ENCODE peak calls at places on chromosomes 4 and X, in nine cellular contexts. One of them, this sample, is unnamed.

GRCh38 chrX:47566841-47567240 is 5.8 kb downstream of the ARAF start:
- DNase-seq in C1 segment of cervical spinal cord: no peak
- DNase-seq in NCI-H1092: no peak
- DNase-seq in uterus: no peak
- DNase-seq in heart right ventricle: no peak
- DNase-seq in kidney epithelial cell: no peak
- DNase-seq in lung: no peak
- DNase-seq in IMR-90: no peak
- DNase-seq in germinal center: no peak
- DNase-seq in this sample: no peak

GRCh38 chrX:118807151-118808017 is 16.2 kb upstream of the ZCCHC12 start:
- DNase-seq in C1 segment of cervical spinal cord: no peak
- DNase-seq in NCI-H1092: peak; percentile 12
- DNase-seq in uterus: peak; percentile 34
- DNase-seq in heart right ventricle: no peak
- DNase-seq in kidney epithelial cell: no peak
- DNase-seq in lung: no peak
- DNase-seq in IMR-90: peak; percentile 52
- DNase-seq in germinal center: no peak
- DNase-seq in this sample: no peak

GRCh38 chr4:105541420-105541819 is 11.0 kb upstream of the ARHGEF38 start:
- DNase-seq in C1 segment of cervical spinal cord: no peak
- DNase-seq in NCI-H1092: no peak
- DNase-seq in uterus: no peak
- DNase-seq in heart right ventricle: no peak
- DNase-seq in kidney epithelial cell: no peak
- DNase-seq in lung: no peak
- DNase-seq in IMR-90: no peak
- DNase-seq in germinal center: no peak
- DNase-seq in this sample: no peak

GRCh38 chr4:72606751-72607150 is 37.7 kb upstream of the ADAMTS3 start:
- DNase-seq in C1 segment of cervical spinal cord: no peak
- DNase-seq in NCI-H1092: no peak
- DNase-seq in uterus: no peak
- DNase-seq in heart right ventricle: no peak
- DNase-seq in kidney epithelial cell: no peak
- DNase-seq in lung: no peak
- DNase-seq in IMR-90: no peak
- DNase-seq in germinal center: no peak
- DNase-seq in this sample: no peak

GRCh38 chrX:69163936-69164741 is 1.1 kb downstream of the PJA1 start:
- DNase-seq in C1 segment of cervical spinal cord: peak; percentile 5
- DNase-seq in NCI-H1092: peak; percentile 31
- DNase-seq in uterus: peak; percentile 31
- DNase-seq in heart right ventricle: peak; percentile 37
- DNase-seq in kidney epithelial cell: no peak
- DNase-seq in lung: no peak
- DNase-seq in IMR-90: no peak
- DNase-seq in germinal center: peak; percentile 51
- DNase-seq in this sample: no peak

GRCh38 chr4:152501846-152502536 is 33.9 kb downstream of the FBXW7 start:
- DNase-seq in C1 segment of cervical spinal cord: no peak
- DNase-seq in NCI-H1092: no peak
- DNase-seq in uterus: no peak
- DNase-seq in heart right ventricle: no peak
- DNase-seq in kidney epithelial cell: no peak
- DNase-seq in lung: no peak
- DNase-seq in IMR-90: peak; percentile 41
- DNase-seq in germinal center: no peak
- DNase-seq in this sample: no peak

GRCh38 chrX:40945366-40945713 is 139.9 kb upstream of the USP9X start:
- DNase-seq in C1 segment of cervical spinal cord: no peak
- DNase-seq in NCI-H1092: no peak
- DNase-seq in uterus: peak; percentile 62
- DNase-seq in heart right ventricle: no peak
- DNase-seq in kidney epithelial cell: peak; percentile 57
- DNase-seq in lung: no peak
- DNase-seq in IMR-90: peak; percentile 87
- DNase-seq in germinal center: no peak
- DNase-seq in this sample: no peak

GRCh38 chrX:129738466-129739308 is at the start of gene XPNPEP2:
- DNase-seq in C1 segment of cervical spinal cord: no peak
- DNase-seq in NCI-H1092: no peak
- DNase-seq in uterus: peak; percentile 41
- DNase-seq in heart right ventricle: peak; percentile 29
- DNase-seq in kidney epithelial cell: no peak
- DNase-seq in lung: no peak
- DNase-seq in IMR-90: peak; percentile 18
- DNase-seq in germinal center: no peak
- DNase-seq in this sample: peak; percentile 30

GRCh38 chr4:155672342-155672741 is 5.7 kb downstream of the GUCY1A1 start:
- DNase-seq in C1 segment of cervical spinal cord: no peak
- DNase-seq in NCI-H1092: no peak
- DNase-seq in uterus: no peak
- DNase-seq in heart right ventricle: no peak
- DNase-seq in kidney epithelial cell: no peak
- DNase-seq in lung: no peak
- DNase-seq in IMR-90: no peak
- DNase-seq in germinal center: no peak
- DNase-seq in this sample: no peak

GRCh38 chrX:149185087-149185486 is 320.0 kb downstream of the IDS start:
- DNase-seq in C1 segment of cervical spinal cord: no peak
- DNase-seq in NCI-H1092: no peak
- DNase-seq in uterus: no peak
- DNase-seq in heart right ventricle: no peak
- DNase-seq in kidney epithelial cell: no peak
- DNase-seq in lung: no peak
- DNase-seq in IMR-90: no peak
- DNase-seq in germinal center: no peak
- DNase-seq in this sample: no peak

GRCh38 chrX:38859602-38860001 is 58.3 kb downstream of the MID1IP1 start:
- DNase-seq in C1 segment of cervical spinal cord: no peak
- DNase-seq in NCI-H1092: no peak
- DNase-seq in uterus: no peak
- DNase-seq in heart right ventricle: no peak
- DNase-seq in kidney epithelial cell: no peak
- DNase-seq in lung: no peak
- DNase-seq in IMR-90: peak; percentile 52
- DNase-seq in germinal center: no peak
- DNase-seq in this sample: no peak

GRCh38 chrX:118355225-118355920 is 9.5 kb downstream of the WDR44 start:
- DNase-seq in C1 segment of cervical spinal cord: no peak
- DNase-seq in NCI-H1092: no peak
- DNase-seq in uterus: no peak
- DNase-seq in heart right ventricle: no peak
- DNase-seq in kidney epithelial cell: no peak
- DNase-seq in lung: no peak
- DNase-seq in IMR-90: no peak
- DNase-seq in germinal center: no peak
- DNase-seq in this sample: no peak

GRCh38 chrX:18542131-18542530 is 116.7 kb downstream of the CDKL5 start:
- DNase-seq in C1 segment of cervical spinal cord: no peak
- DNase-seq in NCI-H1092: no peak
- DNase-seq in uterus: no peak
- DNase-seq in heart right ventricle: no peak
- DNase-seq in kidney epithelial cell: no peak
- DNase-seq in lung: no peak
- DNase-seq in IMR-90: no peak
- DNase-seq in germinal center: no peak
- DNase-seq in this sample: no peak

GRCh38 chrX:46941341-46941740 is 29.1 kb downstream of the JADE3 start:
- DNase-seq in C1 segment of cervical spinal cord: no peak
- DNase-seq in NCI-H1092: no peak
- DNase-seq in uterus: no peak
- DNase-seq in heart right ventricle: no peak
- DNase-seq in kidney epithelial cell: no peak
- DNase-seq in lung: no peak
- DNase-seq in IMR-90: no peak
- DNase-seq in germinal center: no peak
- DNase-seq in this sample: no peak

GRCh38 chrX:136386821-136387220 is 86.1 kb downstream of the ADGRG4 start:
- DNase-seq in C1 segment of cervical spinal cord: no peak
- DNase-seq in NCI-H1092: no peak
- DNase-seq in uterus: no peak
- DNase-seq in heart right ventricle: no peak
- DNase-seq in kidney epithelial cell: no peak
- DNase-seq in lung: no peak
- DNase-seq in IMR-90: no peak
- DNase-seq in germinal center: no peak
- DNase-seq in this sample: no peak

GRCh38 chr4:26860922-26861433 is 337 bp downstream of the STIM2 start:
- DNase-seq in C1 segment of cervical spinal cord: peak; percentile 70
- DNase-seq in NCI-H1092: peak; percentile 44
- DNase-seq in uterus: peak; percentile 45
- DNase-seq in heart right ventricle: peak; percentile 66
- DNase-seq in kidney epithelial cell: no peak
- DNase-seq in lung: peak; percentile 36
- DNase-seq in IMR-90: peak; percentile 44
- DNase-seq in germinal center: peak; percentile 22
- DNase-seq in this sample: no peak

GRCh38 chrX:21225643-21226042 is 148.6 kb upstream of the CNKSR2 start:
- DNase-seq in C1 segment of cervical spinal cord: no peak
- DNase-seq in NCI-H1092: no peak
- DNase-seq in uterus: no peak
- DNase-seq in heart right ventricle: no peak
- DNase-seq in kidney epithelial cell: no peak
- DNase-seq in lung: no peak
- DNase-seq in IMR-90: no peak
- DNase-seq in germinal center: no peak
- DNase-seq in this sample: no peak

GRCh38 chrX:21745756-21746155 is 12.2 kb downstream of the SMPX start:
- DNase-seq in C1 segment of cervical spinal cord: no peak
- DNase-seq in NCI-H1092: no peak
- DNase-seq in uterus: no peak
- DNase-seq in heart right ventricle: no peak
- DNase-seq in kidney epithelial cell: no peak
- DNase-seq in lung: peak; percentile 36
- DNase-seq in IMR-90: peak; percentile 25
- DNase-seq in germinal center: peak; percentile 2
- DNase-seq in this sample: no peak

GRCh38 chrX:19684265-19684664 is 169.0 kb upstream of the MAP3K15 start:
- DNase-seq in C1 segment of cervical spinal cord: no peak
- DNase-seq in NCI-H1092: no peak
- DNase-seq in uterus: no peak
- DNase-seq in heart right ventricle: no peak
- DNase-seq in kidney epithelial cell: no peak
- DNase-seq in lung: no peak
- DNase-seq in IMR-90: no peak
- DNase-seq in germinal center: no peak
- DNase-seq in this sample: no peak

GRCh38 chr4:118711047-118711446 is 25.9 kb downstream of the METTL14 start:
- DNase-seq in C1 segment of cervical spinal cord: no peak
- DNase-seq in NCI-H1092: no peak
- DNase-seq in uterus: no peak
- DNase-seq in heart right ventricle: no peak
- DNase-seq in kidney epithelial cell: no peak
- DNase-seq in lung: no peak
- DNase-seq in IMR-90: no peak
- DNase-seq in germinal center: no peak
- DNase-seq in this sample: no peak

GRCh38 chr4:101102114-101102752 is 245.1 kb downstream of the PPP3CA start:
- DNase-seq in C1 segment of cervical spinal cord: no peak
- DNase-seq in NCI-H1092: peak; percentile 51
- DNase-seq in uterus: peak; percentile 21
- DNase-seq in heart right ventricle: peak; percentile 46
- DNase-seq in kidney epithelial cell: no peak
- DNase-seq in lung: no peak
- DNase-seq in IMR-90: peak; percentile 87
- DNase-seq in germinal center: no peak
- DNase-seq in this sample: no peak

GRCh38 chrX:46262299-46262698 is 282.9 kb downstream of the ZNF674 start:
- DNase-seq in C1 segment of cervical spinal cord: no peak
- DNase-seq in NCI-H1092: no peak
- DNase-seq in uterus: no peak
- DNase-seq in heart right ventricle: no peak
- DNase-seq in kidney epithelial cell: no peak
- DNase-seq in lung: no peak
- DNase-seq in IMR-90: no peak
- DNase-seq in germinal center: no peak
- DNase-seq in this sample: no peak

GRCh38 chr4:89469930-89470375 is 162.4 kb upstream of the GPRIN3 start:
- DNase-seq in C1 segment of cervical spinal cord: no peak
- DNase-seq in NCI-H1092: no peak
- DNase-seq in uterus: no peak
- DNase-seq in heart right ventricle: no peak
- DNase-seq in kidney epithelial cell: peak; percentile 70
- DNase-seq in lung: no peak
- DNase-seq in IMR-90: peak; percentile 98
- DNase-seq in germinal center: peak; percentile 6
- DNase-seq in this sample: no peak

GRCh38 chr4:173217727-173218126 is 49.1 kb downstream of the GALNT7 start:
- DNase-seq in C1 segment of cervical spinal cord: no peak
- DNase-seq in NCI-H1092: no peak
- DNase-seq in uterus: no peak
- DNase-seq in heart right ventricle: no peak
- DNase-seq in kidney epithelial cell: no peak
- DNase-seq in lung: no peak
- DNase-seq in IMR-90: peak; percentile 83
- DNase-seq in germinal center: no peak
- DNase-seq in this sample: no peak

GRCh38 chrX:152881289-152881688 is 16.6 kb upstream of the ZNF185 start:
- DNase-seq in C1 segment of cervical spinal cord: no peak
- DNase-seq in NCI-H1092: no peak
- DNase-seq in uterus: no peak
- DNase-seq in heart right ventricle: no peak
- DNase-seq in kidney epithelial cell: no peak
- DNase-seq in lung: no peak
- DNase-seq in IMR-90: no peak
- DNase-seq in germinal center: no peak
- DNase-seq in this sample: no peak